ENCODE peak calls at places on chromosome 15, in six cellular contexts. O is T-helper 1 cell; W is T-helper 2 cell; B is activated CD8-positive, alpha-beta memory T cell treated with anti-CD3 and anti-CD28 coated beads for 24 hours; G is HCT116; H is anterior cingulate cortex. J is an unnamed sample.
A peak's percentile ranks its signal among the peaks of the same experiment; 100 is the strongest.

GRCh38 chr15:89121414-89121813 is 33.2 kb downstream of the ABHD2 start:
- DNase-seq in O (no peak), G (no peak), B (no peak), W (no peak), H (no peak), J (no peak)

GRCh38 chr15:20341901-20342605 is 199.5 kb downstream of the GOLGA6L6 start:
- DNase-seq in W (no peak), O (peak; percentile 58), H (no peak), G (no peak), B (peak; percentile 70), J (no peak)

GRCh38 chr15:93088981-93089854 is at the start of gene RGMA:
- DNase-seq in G (no peak), O (no peak), H (no peak), W (no peak), B (peak; percentile 62), J (no peak)

GRCh38 chr15:88752956-88753355 is 50.3 kb upstream of the ACAN start:
- DNase-seq in B (no peak), H (no peak), G (no peak), W (no peak), O (no peak), J (no peak)

GRCh38 chr15:41501191-41501917 is 7.7 kb downstream of the ITPKA start:
- DNase-seq in O (peak; percentile 42), B (peak; percentile 71), H (no peak), G (no peak), W (peak; percentile 55), J (no peak)

GRCh38 chr15:99986297-99987118 is 253.3 kb upstream of the LYSMD4 start:
- DNase-seq in W (no peak), G (no peak), O (peak; percentile 4), B (no peak), H (no peak), J (no peak)

GRCh38 chr15:42084465-42085235 is 9.7 kb downstream of the PLA2G4D start:
- DNase-seq in B (peak; percentile 77), W (peak; percentile 31), O (peak; percentile 38), H (peak; percentile 11), G (no peak), J (peak; percentile 32)

GRCh38 chr15:65062061-65062460 is 5.7 kb downstream of the RASL12 start:
- DNase-seq in O (no peak), H (no peak), B (no peak), G (no peak), W (no peak), J (no peak)

GRCh38 chr15:58985443-58985842 is 2.0 kb upstream of the RNF111 start:
- DNase-seq in B (no peak), W (no peak), O (no peak), H (no peak), G (no peak), J (no peak)

J was measured in naive B cell.